ENCODE peak calls at places on chromosomes 5 and 9, in five cellular contexts. A, X, Q, Z and F are unnamed samples.

GRCh38 chr5:39273314-39273954 is 54.1 kb upstream of the FYB1 start:
- DNase-seq in Z (no peak), Q (no peak), A (no peak), X (no peak), F (no peak)

GRCh38 chr9:130872058-130872453 is 24.6 kb downstream of the QRFP start:
- DNase-seq in Q (no peak), X (no peak), Z (no peak), A (no peak), F (no peak)

GRCh38 chr5:91541696-91542095 is 158.6 kb upstream of the ARRDC3 start:
- DNase-seq in Q (no peak), Z (no peak), A (no peak), X (no peak), F (no peak)

GRCh38 chr5:148897842-148898241 is 71.4 kb downstream of the ADRB2 start:
- DNase-seq in Z (no peak), Q (no peak), A (no peak), X (no peak), F (no peak)

GRCh38 chr9:110029422-110029814 is 178.5 kb downstream of the C9orf152 start:
- DNase-seq in A (no peak), Q (no peak), Z (peak; percentile 81), X (no peak), F (no peak)

GRCh38 chr5:2487152-2487763 is 264.2 kb downstream of the IRX2 start:
- DNase-seq in X (no peak), Q (no peak), Z (no peak), A (no peak), F (no peak)

GRCh38 chr9:113622600-113623400 is 159.3 kb downstream of the RGS3 start:
- DNase-seq in Z (peak; percentile 96), Q (no peak), X (no peak), A (peak; percentile 66), F (no peak)

GRCh38 chr9:76560481-76560891 is 101.5 kb downstream of the GCNT1 start:
- DNase-seq in A (no peak), X (no peak), Z (peak; percentile 63), Q (no peak), F (no peak)

GRCh38 chr5:127934791-127935256 is 148.7 kb upstream of the SLC12A2 start:
- DNase-seq in A (peak; percentile 66), Z (peak; percentile 96), X (no peak), Q (no peak), F (no peak)

GRCh38 chr9:133467101-133467500 is 7.3 kb downstream of the CACFD1 start:
- DNase-seq in Z (no peak), X (no peak), Q (no peak), A (no peak), F (no peak)

GRCh38 chr5:76620166-76620565 is 3.0 kb downstream of the F2RL2 start:
- DNase-seq in A (no peak), Q (no peak), Z (no peak), X (no peak), F (no peak)

GRCh38 chr9:4495537-4495936 is 5.3 kb downstream of the SLC1A1 start:
- DNase-seq in A (no peak), Q (no peak), Z (no peak), X (no peak), F (no peak)

GRCh38 chr5:52710972-52711596 is 76.6 kb upstream of the ITGA1 start:
- DNase-seq in X (no peak), Z (no peak), A (no peak), Q (no peak), F (no peak)

GRCh38 chr5:74034738-74035137 is 408.7 kb downstream of the ARHGEF28 start:
- DNase-seq in Z (peak; percentile 76), A (no peak), X (no peak), Q (no peak), F (no peak)

GRCh38 chr9:75855509-75855908 is 35.0 kb upstream of the PCSK5 start:
- DNase-seq in Z (peak; percentile 19), A (peak; percentile 24), X (no peak), Q (no peak), F (no peak)

GRCh38 chr9:114098660-114099522 is at the start of gene KIF12:
- DNase-seq in X (no peak), Q (no peak), A (peak; percentile 88), Z (peak; percentile 85), F (no peak)

GRCh38 chr5:131514316-131515275 is 120.4 kb downstream of the RAPGEF6 start:
- DNase-seq in X (no peak), Z (no peak), Q (peak; percentile 14), A (no peak), F (no peak)

GRCh38 chr5:119435436-119436132 is 16.7 kb upstream of the HSD17B4 start:
- DNase-seq in Z (no peak), X (peak; percentile 85), A (peak; percentile 67), Q (peak; percentile 71), F (peak; percentile 73)

GRCh38 chr9:14313378-14313940 is 482 bp downstream of the NFIB start:
- DNase-seq in Q (no peak), Z (no peak), A (no peak), X (no peak), F (no peak)

GRCh38 chr5:10675177-10675700 is 85.8 kb downstream of the DAP start:
- DNase-seq in X (no peak), A (no peak), Z (no peak), Q (no peak), F (no peak)

GRCh38 chr9:123928471-123929176 is 1.3 kb downstream of the DENND1A start:
- DNase-seq in A (no peak), X (no peak), Q (no peak), Z (no peak), F (no peak)

GRCh38 chr9:77210116-77210515 is 32.8 kb downstream of the VPS13A start:
- DNase-seq in A (no peak), Q (no peak), X (no peak), Z (no peak), F (no peak)